ENCODE peak calls at places on chromosomes 6 and 20, in ten cellular contexts. S is adrenal gland; E is endodermal cell; Z is OCI-LY7; R is transverse colon; H is CD8-positive, alpha-beta memory T cell; V is stomach; N is heart left ventricle; Y is GM23248; F is colonic mucosa. K is an unnamed sample. For H3K36me3, the result is how much of the 10 kb centered on the place peaks cover.

GRCh38 chr6:113596907-113597583 is 260.1 kb upstream of the MARCKS start:
- DNase-seq in S (no peak), E (no peak), Z (peak), R (no peak), H (no peak), V (peak), N (no peak), Y (peak), F (no peak), K (no peak)

GRCh38 chr6:89372506-89372901 is 20.0 kb upstream of the UBE2J1 start:
- DNase-seq in S (no peak), E (no peak), Z (peak), R (peak), H (no peak), V (no peak), N (no peak), Y (no peak), F (no peak), K (no peak)

GRCh38 chr6:120606743-120607142 is 727.5 kb downstream of the TBC1D32 start:
- DNase-seq in S (no peak), E (no peak), Z (no peak), R (no peak), H (no peak), V (no peak), N (no peak), Y (no peak), F (no peak), K (no peak)

GRCh38 chr20:40960521-40960956 is 68.1 kb upstream of the TOP1 start:
- DNase-seq in S (no peak), E (no peak), Z (no peak), R (no peak), H (no peak), V (peak), N (no peak), Y (peak), F (peak), K (no peak)

GRCh38 chr6:25013249-25013648 is 77.5 kb upstream of the RIPOR2 start:
- DNase-seq in S (no peak), E (peak), Z (peak), R (no peak), H (no peak), V (no peak), N (no peak), Y (no peak), F (no peak), K (no peak)

GRCh38 chr6:98843274-98844243 is 9.2 kb downstream of the POU3F2 start:
- DNase-seq in S (no peak), E (peak), Z (no peak), R (no peak), H (no peak), V (no peak), N (no peak), Y (no peak), F (no peak), K (no peak)

GRCh38 chr6:105137388-105137787 is 42.4 kb downstream of the POPDC3 start:
- DNase-seq in S (no peak), E (peak), Z (no peak), R (no peak), H (no peak), V (no peak), N (peak), Y (peak), F (no peak), K (no peak)

GRCh38 chr20:11057624-11058023 is 383.8 kb upstream of the JAG1 start:
- DNase-seq in S (no peak), E (no peak), Z (no peak), R (no peak), H (no peak), V (no peak), N (no peak), Y (peak), F (no peak), K (no peak)

GRCh38 chr6:112180095-112180820 is 74.1 kb downstream of the LAMA4 start:
- DNase-seq in S (peak), E (peak), Z (peak), R (peak), H (peak), V (no peak), N (no peak), Y (peak), F (peak), K (no peak)

GRCh38 chr6:63677282-63677681 is 41.7 kb downstream of the PHF3 start:
- DNase-seq in S (peak), E (no peak), Z (no peak), R (no peak), H (no peak), V (no peak), N (no peak), Y (peak), F (no peak), K (no peak)

GRCh38 chr20:63772781-63773520 is 33.4 kb downstream of the SLC2A4RG start:
- DNase-seq in S (peak), E (no peak), Z (no peak), R (no peak), H (no peak), V (no peak), N (peak), Y (peak), F (no peak), K (peak)

GRCh38 chr6:33592595-33593413 is 12.7 kb upstream of the BAK1 start:
- DNase-seq in S (no peak), E (peak), Z (peak), R (peak), H (no peak), V (peak), N (no peak), Y (no peak), F (peak), K (peak)

GRCh38 chr20:61404311-61404710 is 152.2 kb downstream of the CDH4 start:
- DNase-seq in S (no peak), E (no peak), Z (no peak), R (no peak), H (no peak), V (no peak), N (no peak), Y (no peak), F (no peak), K (no peak)

GRCh38 chr20:41436679-41437078 is 70.1 kb upstream of the EMILIN3 start:
- DNase-seq in S (no peak), E (no peak), Z (no peak), R (no peak), H (no peak), V (no peak), N (no peak), Y (peak), F (no peak), K (no peak)

GRCh38 chr6:14273196-14273595 is 155.6 kb downstream of the CD83 start:
- DNase-seq in S (no peak), E (peak), Z (no peak), R (no peak), H (no peak), V (no peak), N (no peak), Y (no peak), F (no peak), K (no peak)

GRCh38 chr6:22956029-22956715 is 386.8 kb downstream of the HDGFL1 start:
- DNase-seq in S (no peak), E (no peak), Z (no peak), R (no peak), H (no peak), V (no peak), N (no peak), Y (no peak), F (no peak), K (no peak)

GRCh38 chr20:41145317-41145716 is 8.0 kb downstream of the PLCG1 start:
- DNase-seq in S (no peak), E (no peak), Z (no peak), R (no peak), H (no peak), V (no peak), N (no peak), Y (no peak), F (no peak), K (no peak)

GRCh38 chr6:169291639-169292339 is 38.1 kb upstream of the THBS2 start:
- DNase-seq in S (no peak), E (no peak), Z (no peak), R (no peak), H (no peak), V (no peak), N (no peak), Y (peak), F (no peak), K (no peak)

GRCh38 chr6:169292340-169293124 is 38.9 kb upstream of the THBS2 start:
- DNase-seq in S (peak), E (no peak), Z (no peak), R (no peak), H (no peak), V (no peak), N (no peak), Y (peak), F (no peak), K (no peak)

GRCh38 chr6:169293196-169293595 is 39.5 kb upstream of the THBS2 start:
- DNase-seq in S (no peak), E (no peak), Z (no peak), R (no peak), H (no peak), V (no peak), N (no peak), Y (peak), F (no peak), K (no peak)

GRCh38 chr6:169296622-169297021 is 43.0 kb upstream of the THBS2 start:
- DNase-seq in S (no peak), E (no peak), Z (no peak), R (no peak), H (no peak), V (no peak), N (no peak), Y (no peak), F (no peak), K (no peak)

DNA sequence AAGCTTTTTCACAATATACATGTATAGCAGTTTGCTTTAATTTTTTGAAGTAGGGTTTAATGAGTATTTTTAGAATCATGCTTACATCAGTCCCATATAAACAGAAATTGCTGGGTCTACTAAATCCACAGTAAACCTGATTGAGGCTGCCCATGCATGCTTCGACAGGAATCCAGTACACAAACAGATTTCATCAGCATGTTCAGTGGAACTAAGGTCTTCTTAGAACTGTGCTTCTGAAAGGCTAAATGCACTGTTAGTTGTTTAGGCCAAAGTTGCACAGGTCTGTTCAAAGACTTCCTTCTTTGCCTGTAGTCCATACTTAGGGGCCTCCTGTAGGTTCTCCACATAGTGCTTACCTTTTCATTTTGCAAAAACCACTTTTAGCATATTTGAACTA is 42.5 kb upstream of the THBS2 start:
- DNase-seq in S (no peak), E (no peak), Z (no peak), R (no peak), H (no peak), V (no peak), N (no peak), Y (no peak), F (no peak), K (no peak)
- H3K4me3 ChIP-seq in S (no peak), E (no peak), Z (no peak), R (no peak), H (no peak), V (no peak), N (no peak), Y (no peak), F (no peak), K (no peak)

GRCh38 chr20:25295386-25296093 is 47.7 kb downstream of the PYGB start:
- DNase-seq in S (peak), E (peak), Z (no peak), R (peak), H (no peak), V (peak), N (no peak), Y (peak), F (no peak), K (no peak)
- H3K36me3 ChIP-seq in S (under half), E (under half), Z (under half), R (under half), H (under half), V (under half), N (half or more), Y (under half), F (under half), K (half or more)

DNA sequence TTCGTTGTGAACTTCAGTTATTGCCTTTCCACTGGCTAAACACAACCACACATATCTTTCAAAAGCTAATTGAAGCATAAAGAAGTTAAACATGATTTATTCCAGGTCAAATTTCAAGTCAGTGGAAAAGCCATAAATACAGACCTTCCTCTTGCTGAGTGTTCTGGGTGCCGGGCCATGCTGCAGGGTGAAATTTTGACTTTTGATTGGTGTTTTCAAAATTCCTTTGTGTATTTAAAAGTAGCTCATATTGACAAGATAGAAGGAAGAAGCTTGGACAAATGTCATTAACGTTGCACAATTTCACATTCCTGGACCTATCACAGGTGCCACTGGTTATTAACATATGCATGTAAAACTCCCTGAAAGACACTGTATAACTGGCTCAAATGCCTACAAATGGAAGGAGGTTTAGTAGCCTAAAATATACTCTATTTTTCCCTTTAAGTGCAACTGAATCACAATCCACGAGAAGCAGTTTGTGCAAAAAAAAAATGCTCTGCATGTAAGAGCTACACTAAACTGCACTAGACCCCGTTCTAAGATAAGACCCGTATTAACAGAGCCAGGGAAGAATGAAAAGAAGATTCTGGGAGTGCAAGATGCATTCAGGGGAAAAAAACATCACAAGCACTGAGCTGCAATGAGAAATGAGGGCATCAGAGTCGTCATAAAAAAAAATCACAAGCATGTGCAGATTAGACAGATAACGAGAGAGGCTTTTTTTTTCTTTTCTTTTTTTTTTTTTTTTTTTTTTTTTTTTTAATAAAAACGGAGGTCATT is 30.3 kb downstream of the ATXN1 start:
- DNase-seq in S (no peak), E (no peak), Z (no peak), R (no peak), H (no peak), V (no peak), N (no peak), Y (no peak), F (no peak), K (no peak)
- H3K4me3 ChIP-seq in S (no peak), E (no peak), Z (no peak), R (no peak), H (no peak), V (no peak), N (no peak), Y (no peak), F (no peak), K (no peak)

GRCh38 chr20:47326718-47327137 is 29.8 kb downstream of the ZMYND8 start:
- DNase-seq in S (no peak), E (no peak), Z (no peak), R (no peak), H (no peak), V (no peak), N (no peak), Y (peak), F (no peak), K (no peak)
- H3K36me3 ChIP-seq in S (under half), E (under half), Z (half or more), R (under half), H (under half), V (under half), N (under half), Y (under half), F (under half), K (under half)

GRCh38 chr6:165659945-165660862 is 2.8 kb downstream of the PDE10A start:
- DNase-seq in S (no peak), E (peak), Z (no peak), R (no peak), H (no peak), V (no peak), N (no peak), Y (peak), F (no peak), K (no peak)

GRCh38 chr6:165662041-165662491 is 975 bp downstream of the PDE10A start:
- DNase-seq in S (no peak), E (peak), Z (no peak), R (no peak), H (no peak), V (no peak), N (no peak), Y (peak), F (no peak), K (no peak)

GRCh38 chr6:165662671-165663282 is at the start of gene PDE10A:
- DNase-seq in S (peak), E (peak), Z (no peak), R (no peak), H (no peak), V (peak), N (peak), Y (peak), F (no peak), K (no peak)

GRCh38 chr6:165661416-165662001 is 1.5 kb downstream of the PDE10A start:
- DNase-seq in S (no peak), E (peak), Z (no peak), R (no peak), H (no peak), V (no peak), N (no peak), Y (no peak), F (no peak), K (no peak)

GRCh38 chr6:165660881-165661415 is 2.1 kb downstream of the PDE10A start:
- DNase-seq in S (no peak), E (peak), Z (no peak), R (no peak), H (no peak), V (no peak), N (no peak), Y (no peak), F (no peak), K (no peak)
- H3K4me3 ChIP-seq in S (no peak), E (peak), Z (no peak), R (peak), H (no peak), V (peak), N (peak), Y (no peak), F (peak), K (peak)

GRCh38 chr6:56833127-56833791 is 121.6 kb upstream of the BEND6 start:
- DNase-seq in S (no peak), E (no peak), Z (no peak), R (no peak), H (no peak), V (no peak), N (no peak), Y (no peak), F (no peak), K (no peak)
- H3K36me3 ChIP-seq in S (under half), E (under half), Z (under half), R (under half), H (under half), V (under half), N (under half), Y (under half), F (under half), K (under half)